ENCODE peak calls at places on chromosomes 11 and 22, in eight cellular contexts. X, K, I, C, Y, L, B and A are unnamed samples.

GRCh38 chr11:126426126-126426525 is 70.6 kb downstream of the ST3GAL4 start:
- DNase-seq in Y (no peak), K (no peak), B (no peak), C (no peak), X (no peak), L (no peak), I (no peak), A (no peak)

GRCh38 chr22:35357883-35358621 is 22.8 kb upstream of the HMOX1 start:
- DNase-seq in I (peak), B (peak), K (no peak), X (no peak), Y (peak), C (no peak), L (peak), A (peak)

GRCh38 chr11:56700242-56700918 is 1.5 kb downstream of the OR9G1 start:
- DNase-seq in I (peak), K (no peak), X (no peak), L (no peak), C (no peak), Y (no peak), B (no peak), A (no peak)

GRCh38 chr11:36684840-36685800 is 87.1 kb upstream of the RAG2 start:
- DNase-seq in C (no peak), L (no peak), I (no peak), X (no peak), B (no peak), K (no peak), Y (no peak), A (no peak)

GRCh38 chr11:122422707-122423106 is 232.8 kb upstream of the UBASH3B start:
- DNase-seq in C (no peak), I (peak), K (no peak), B (peak), X (no peak), L (peak), Y (no peak), A (peak)

GRCh38 chr11:133360860-133361688 is 171.2 kb downstream of the OPCML start:
- DNase-seq in X (no peak), I (no peak), B (no peak), L (no peak), K (no peak), Y (no peak), C (no peak), A (no peak)

GRCh38 chr11:128669491-128669890 is 24.4 kb upstream of the FLI1 start:
- DNase-seq in Y (no peak), X (no peak), L (peak), K (no peak), C (no peak), B (peak), I (no peak), A (peak)

GRCh38 chr22:49760630-49761571 is 66.8 kb downstream of the BRD1 start:
- DNase-seq in L (no peak), B (no peak), I (no peak), C (no peak), Y (no peak), X (peak), K (no peak), A (no peak)

GRCh38 chr11:36352919-36353318 is 56.8 kb downstream of the PRR5L start:
- DNase-seq in C (no peak), Y (no peak), B (no peak), X (no peak), L (no peak), K (no peak), I (no peak), A (no peak)

GRCh38 chr11:120645639-120646038 is 134.1 kb downstream of the GRIK4 start:
- DNase-seq in I (no peak), L (no peak), X (peak), Y (no peak), C (peak), B (no peak), K (peak), A (no peak)
- H3K4me2 ChIP-seq in I (no peak), L (no peak), X (peak), Y (no peak), C (peak), B (no peak), K (peak), A (no peak)

DNA sequence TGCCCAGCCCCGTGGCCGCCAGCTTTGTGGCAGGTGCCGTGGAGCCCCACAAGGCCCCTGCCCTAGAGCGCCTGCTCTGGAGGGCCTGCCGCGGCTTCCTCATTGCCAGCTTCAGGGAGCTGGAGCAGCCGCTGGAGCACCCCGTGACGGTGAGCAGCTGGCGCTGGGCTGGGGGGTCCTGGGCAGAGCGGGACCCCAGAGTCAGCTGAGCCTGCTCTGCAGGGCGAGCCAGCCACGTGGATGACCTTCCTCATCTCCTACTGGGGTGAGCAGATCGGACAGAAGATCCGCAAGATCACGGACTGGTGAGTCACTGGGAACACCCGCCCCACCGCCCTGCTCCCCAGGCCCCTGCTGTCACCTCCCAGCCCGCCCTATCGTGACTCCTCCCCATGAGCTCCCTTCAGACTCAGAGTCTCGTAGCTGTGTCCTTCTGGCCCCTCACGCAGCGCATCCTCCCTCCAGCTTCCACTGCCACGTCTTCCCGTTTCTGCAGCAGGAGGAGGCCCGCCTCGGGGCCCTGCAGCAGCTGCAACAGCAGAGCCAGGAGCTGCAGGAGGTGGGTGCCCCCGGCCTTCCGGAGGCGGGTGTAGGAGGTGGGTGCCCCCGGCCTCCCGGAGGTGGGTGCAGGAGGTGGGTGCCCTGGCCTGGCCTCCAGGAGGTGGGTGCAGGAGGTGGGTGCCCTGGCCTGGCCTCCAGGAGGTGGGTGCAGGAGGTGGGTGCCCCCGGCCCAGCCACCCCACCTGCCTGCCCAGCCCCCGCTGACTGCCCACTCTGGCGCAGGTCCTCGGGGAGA is 4.7 kb downstream of the TCIRG1 start:
- DNase-seq in B (peak), C (no peak), Y (no peak), X (peak), I (no peak), K (no peak), L (peak), A (peak)
- H3K4me2 ChIP-seq in B (no peak), C (no peak), Y (no peak), X (no peak), I (no peak), K (no peak), L (no peak), A (no peak)

GRCh38 chr11:94184861-94185260 is 56.2 kb downstream of the PANX1 start:
- DNase-seq in C (no peak), Y (no peak), X (no peak), L (peak), I (no peak), B (no peak), K (no peak), A (no peak)
- H3K4me2 ChIP-seq in C (no peak), Y (no peak), X (no peak), L (peak), I (no peak), B (peak), K (no peak), A (peak)

GRCh38 chr11:112694244-112694643 is 267.0 kb upstream of the NCAM1 start:
- DNase-seq in Y (no peak), K (no peak), X (no peak), B (no peak), I (no peak), C (no peak), L (no peak), A (no peak)
- H3K4me2 ChIP-seq in Y (no peak), K (no peak), X (no peak), B (no peak), I (no peak), C (no peak), L (no peak), A (no peak)

GRCh38 chr11:65209711-65210360 is 28.1 kb downstream of the CAPN1 start:
- DNase-seq in K (no peak), X (no peak), C (no peak), L (no peak), I (peak), Y (no peak), B (no peak), A (no peak)

GRCh38 chr11:65206441-65206841 is 24.7 kb downstream of the CAPN1 start:
- DNase-seq in I (no peak), C (no peak), B (no peak), X (no peak), Y (no peak), K (no peak), L (no peak), A (no peak)

GRCh38 chr11:65208785-65209710 is 27.3 kb downstream of the CAPN1 start:
- DNase-seq in L (no peak), Y (no peak), I (no peak), X (no peak), C (no peak), K (no peak), B (no peak), A (no peak)

GRCh38 chr11:65206901-65207300 is 25.2 kb downstream of the CAPN1 start:
- DNase-seq in B (no peak), L (no peak), K (no peak), X (no peak), I (no peak), C (no peak), Y (no peak), A (no peak)

GRCh38 chr11:65207918-65208784 is 26.4 kb downstream of the CAPN1 start:
- DNase-seq in Y (no peak), K (no peak), B (no peak), X (no peak), L (no peak), C (no peak), I (no peak), A (no peak)
- H3K4me2 ChIP-seq in Y (no peak), K (no peak), B (no peak), X (no peak), L (no peak), C (no peak), I (no peak), A (no peak)

GRCh38 chr22:44211256-44211945 is 30.7 kb downstream of the PARVG start:
- DNase-seq in C (no peak), B (no peak), X (peak), L (peak), K (no peak), Y (no peak), I (no peak), A (no peak)
- H3K4me2 ChIP-seq in C (no peak), B (no peak), X (no peak), L (no peak), K (no peak), Y (no peak), I (no peak), A (no peak)

GRCh38 chr11:102545701-102546100 is 15.2 kb upstream of the MMP7 start:
- DNase-seq in Y (no peak), I (no peak), L (no peak), C (no peak), K (no peak), X (no peak), B (no peak), A (no peak)

GRCh38 chr11:102551188-102551781 is 20.7 kb upstream of the MMP7 start:
- DNase-seq in K (no peak), I (no peak), X (no peak), C (peak), B (no peak), L (no peak), Y (no peak), A (no peak)

GRCh38 chr11:102546427-102546826 is 15.9 kb upstream of the MMP7 start:
- DNase-seq in B (peak), Y (no peak), I (no peak), L (no peak), X (no peak), K (no peak), C (no peak), A (no peak)

GRCh38 chr11:102544594-102544993 is 14.0 kb upstream of the MMP7 start:
- DNase-seq in B (no peak), K (no peak), C (no peak), Y (no peak), X (no peak), L (no peak), I (no peak), A (no peak)

DNA sequence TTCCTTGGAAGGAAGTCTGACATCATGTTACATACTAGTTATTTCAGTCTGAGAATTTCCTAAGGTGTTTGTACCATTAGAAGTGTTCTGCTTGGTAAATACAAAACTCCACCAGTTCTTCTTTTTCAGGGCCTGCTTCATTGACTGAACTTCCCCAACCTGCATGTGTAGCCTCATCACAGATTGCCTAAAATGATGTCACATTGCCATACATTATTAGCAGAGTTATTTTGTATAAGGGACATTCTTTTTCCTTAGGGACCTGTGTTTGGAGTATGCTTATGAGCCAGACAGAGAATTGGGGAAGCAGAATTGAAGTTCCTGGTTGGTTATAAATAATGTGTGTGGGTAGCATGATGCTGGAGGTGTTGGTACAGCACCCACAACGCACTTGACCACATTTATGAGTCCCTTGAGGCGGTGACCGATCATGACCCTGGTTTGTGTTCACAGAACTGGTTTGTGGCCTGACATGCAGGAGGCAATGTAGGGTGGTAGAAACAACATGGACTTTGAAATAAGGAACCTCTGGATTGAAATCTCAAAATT is 16.4 kb upstream of the MMP7 start:
- DNase-seq in X (no peak), I (no peak), L (no peak), C (no peak), Y (no peak), B (no peak), K (no peak), A (no peak)
- H3K4me2 ChIP-seq in X (no peak), I (no peak), L (no peak), C (no peak), Y (no peak), B (no peak), K (no peak), A (no peak)